ENCODE peak calls at places on chromosomes 6 and 20, in ten cellular contexts. I is T47D; N is left cardiac atrium; R is colonic mucosa; O is NCI-H1092 treated with DMSO at 0.1 percent for 48 hours; M is left ventricle myocardium inferior; L is AG20443; T is HT-29; K is activated CD4-positive, CD25-positive, alpha-beta regulatory T cell; U is hepatocyte. J is an unnamed sample.

GRCh38 chr20:45814314-45814713 is 1.9 kb downstream of the UBE2C start:
- DNase-seq in I (no peak), N (no peak), R (no peak), O (no peak), M (no peak), L (no peak), T (no peak), K (no peak), U (peak), J (no peak)

GRCh38 chr6:45892696-45893095 is 123.0 kb downstream of the CLIC5 start:
- DNase-seq in I (no peak), N (no peak), R (no peak), O (no peak), M (no peak), L (no peak), T (no peak), K (no peak), U (no peak), J (no peak)

GRCh38 chr6:138000955-138001354 is 106.3 kb downstream of the PERP start:
- DNase-seq in I (no peak), N (no peak), R (no peak), O (no peak), M (no peak), L (no peak), T (no peak), K (no peak), U (no peak), J (no peak)

GRCh38 chr20:50421356-50422340 is 88.5 kb upstream of the PTPN1 start:
- DNase-seq in I (no peak), N (no peak), R (no peak), O (no peak), M (no peak), L (no peak), T (no peak), K (no peak), U (no peak), J (peak)

GRCh38 chr6:25311251-25311910 is 32.2 kb downstream of the CARMIL1 start:
- DNase-seq in I (no peak), N (no peak), R (peak), O (no peak), M (no peak), L (peak), T (peak), K (no peak), U (peak), J (peak)

GRCh38 chr20:5000263-5001173 is 792 bp downstream of the SLC23A2 start:
- DNase-seq in I (no peak), N (peak), R (peak), O (peak), M (peak), L (peak), T (no peak), K (no peak), U (peak), J (peak)

GRCh38 chr6:77180367-77180766 is 282.9 kb downstream of the HTR1B start:
- DNase-seq in I (no peak), N (no peak), R (no peak), O (no peak), M (no peak), L (no peak), T (no peak), K (no peak), U (no peak), J (no peak)

GRCh38 chr20:20024942-20025341 is 7.8 kb downstream of the NAA20 start:
- DNase-seq in I (no peak), N (no peak), R (no peak), O (no peak), M (no peak), L (no peak), T (no peak), K (no peak), U (no peak), J (no peak)

GRCh38 chr6:162917506-162917905 is 189.7 kb downstream of the PACRG start:
- DNase-seq in I (no peak), N (no peak), R (no peak), O (no peak), M (no peak), L (peak), T (no peak), K (no peak), U (no peak), J (no peak)

GRCh38 chr6:69594405-69594804 is 202.4 kb downstream of the LMBRD1 start:
- DNase-seq in I (no peak), N (no peak), R (no peak), O (no peak), M (no peak), L (no peak), T (no peak), K (no peak), U (no peak), J (no peak)

GRCh38 chr6:135094403-135094821 is 39.8 kb upstream of the HBS1L start:
- DNase-seq in I (no peak), N (no peak), R (no peak), O (no peak), M (no peak), L (no peak), T (peak), K (no peak), U (no peak), J (no peak)

GRCh38 chr20:2652724-2653510 is 485 bp downstream of the NOP56 start:
- DNase-seq in I (no peak), N (peak), R (peak), O (peak), M (peak), L (peak), T (peak), K (no peak), U (peak), J (peak)

GRCh38 chr6:17202526-17202925 is 78.6 kb upstream of the RBM24 start:
- DNase-seq in I (no peak), N (no peak), R (peak), O (peak), M (no peak), L (no peak), T (no peak), K (no peak), U (no peak), J (no peak)

GRCh38 chr6:56849876-56850275 is 105.0 kb upstream of the BEND6 start:
- DNase-seq in I (no peak), N (no peak), R (no peak), O (no peak), M (no peak), L (peak), T (no peak), K (no peak), U (no peak), J (peak)

GRCh38 chr6:21827425-21828192 is 234.1 kb downstream of the SOX4 start:
- DNase-seq in I (no peak), N (no peak), R (no peak), O (no peak), M (no peak), L (no peak), T (no peak), K (no peak), U (no peak), J (no peak)

GRCh38 chr6:9250852-9251251 is 815.5 kb upstream of the SLC35B3 start:
- DNase-seq in I (peak), N (peak), R (peak), O (peak), M (no peak), L (peak), T (peak), K (no peak), U (peak), J (no peak)

GRCh38 chr6:108598316-108598863 is 37.7 kb downstream of the FOXO3 start:
- DNase-seq in I (no peak), N (no peak), R (no peak), O (no peak), M (no peak), L (peak), T (no peak), K (no peak), U (peak), J (peak)

GRCh38 chr6:143754204-143754603 is 76.4 kb downstream of the PHACTR2 start:
- DNase-seq in I (no peak), N (no peak), R (no peak), O (no peak), M (no peak), L (no peak), T (no peak), K (no peak), U (no peak), J (no peak)

GRCh38 chr20:50788045-50788867 is 6.6 kb upstream of the BCAS4 start:
- DNase-seq in I (peak), N (no peak), R (no peak), O (peak), M (no peak), L (peak), T (peak), K (no peak), U (peak), J (peak)

GRCh38 chr6:90650041-90650948 is 63.4 kb upstream of the MAP3K7 start:
- DNase-seq in I (no peak), N (no peak), R (no peak), O (no peak), M (no peak), L (no peak), T (no peak), K (no peak), U (no peak), J (no peak)

GRCh38 chr20:45783656-45784294 is 7.9 kb downstream of the WFDC3 start:
- DNase-seq in I (no peak), N (peak), R (peak), O (no peak), M (peak), L (no peak), T (peak), K (no peak), U (peak), J (no peak)

J was measured in osteoblast.